ENCODE peak calls at places on chromosomes 5 and 9, in eight cellular contexts. V is breast epithelium, Z is mammary epithelial cell, M is gastrocnemius medialis, J is lower lobe of right lung, Q is colonic mucosa, C is tibial nerve, D is stomach. X is an unnamed sample.

GRCh38 chr5:150573216-150573615 is 65.3 kb downstream of the NDST1 start:
- DNase-seq in V (no peak), Z (no peak), M (no peak), J (no peak), Q (no peak), C (no peak), D (no peak), X (no peak)

GRCh38 chr5:141338538-141339306 is at the start of gene PCDHGA2:
- DNase-seq in V (no peak), Z (peak), M (no peak), J (no peak), Q (no peak), C (no peak), D (no peak), X (no peak)

GRCh38 chr5:170393235-170393634 is 4.1 kb upstream of the KCNMB1 start:
- DNase-seq in V (no peak), Z (no peak), M (no peak), J (no peak), Q (no peak), C (no peak), D (no peak), X (no peak)

GRCh38 chr5:61098251-61098650 is 64.0 kb downstream of the SMIM15 start:
- DNase-seq in V (no peak), Z (no peak), M (no peak), J (no peak), Q (no peak), C (no peak), D (no peak), X (no peak)

GRCh38 chr5:74639538-74640449 is 734 bp downstream of the ENC1 start:
- DNase-seq in V (no peak), Z (no peak), M (peak), J (peak), Q (peak), C (no peak), D (peak), X (peak)

GRCh38 chr9:136403538-136403914 is 3.6 kb upstream of the SNAPC4 start:
- DNase-seq in V (no peak), Z (no peak), M (no peak), J (no peak), Q (no peak), C (no peak), D (no peak), X (peak)

GRCh38 chr9:123658792-123659191 is 271.1 kb downstream of the DENND1A start:
- DNase-seq in V (no peak), Z (no peak), M (no peak), J (no peak), Q (no peak), C (no peak), D (no peak), X (no peak)

GRCh38 chr9:91315191-91315590 is 46.5 kb downstream of the AUH start:
- DNase-seq in V (no peak), Z (no peak), M (no peak), J (no peak), Q (peak), C (no peak), D (peak), X (no peak)

GRCh38 chr9:14277761-14278160 is 36.2 kb downstream of the NFIB start:
- DNase-seq in V (no peak), Z (no peak), M (no peak), J (no peak), Q (no peak), C (no peak), D (no peak), X (no peak)

GRCh38 chr5:142073617-142074405 is 34.8 kb upstream of the NDFIP1 start:
- DNase-seq in V (no peak), Z (no peak), M (no peak), J (no peak), Q (no peak), C (no peak), D (no peak), X (no peak)

DNA sequence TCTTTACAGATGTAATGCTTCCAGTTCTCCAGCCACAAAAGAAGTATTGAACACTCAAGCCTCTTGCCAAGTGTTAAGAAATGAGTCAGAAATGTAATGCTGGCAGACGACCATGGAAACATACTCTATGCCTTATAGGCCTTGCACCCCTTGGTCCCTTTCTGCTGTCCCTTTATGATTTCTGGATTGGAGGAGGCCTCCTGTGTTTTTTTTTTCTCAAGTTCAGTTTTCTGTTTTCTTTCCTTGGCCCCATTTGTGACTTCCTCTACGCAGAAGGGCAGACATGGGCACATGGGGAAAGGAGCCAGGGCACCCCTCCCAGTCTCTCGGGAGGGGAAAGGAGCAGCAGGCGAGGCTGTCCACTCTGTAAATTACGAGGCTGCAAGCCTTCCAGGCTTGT is 53.4 kb downstream of the SNX18 start:
- DNase-seq in V (no peak), Z (peak), M (no peak), J (no peak), Q (no peak), C (no peak), D (no peak), X (no peak)
- H3K27ac ChIP-seq in V (no peak), Z (no peak), M (no peak), J (no peak), Q (no peak), C (no peak), D (peak), X (no peak)

DNA sequence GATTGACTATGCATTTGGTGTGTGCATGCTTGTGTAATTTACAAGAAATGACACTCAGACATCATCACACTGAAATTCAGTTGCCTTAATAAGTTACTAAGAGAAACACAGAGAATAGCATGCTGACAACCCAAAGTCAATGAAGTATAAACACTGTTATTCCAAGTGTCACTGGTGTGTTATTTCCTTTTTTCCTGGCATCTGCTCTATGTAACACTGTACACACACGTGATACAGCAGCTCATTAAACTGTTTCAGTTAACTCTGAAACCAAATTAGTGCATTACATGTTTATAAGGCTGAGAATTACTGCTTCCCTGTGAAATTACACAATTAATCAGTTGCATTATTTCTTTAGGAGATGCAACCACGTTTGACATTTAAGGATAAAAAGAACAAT is 252.7 kb downstream of the EFNA5 start:
- DNase-seq in V (no peak), Z (no peak), M (no peak), J (no peak), Q (no peak), C (no peak), D (no peak), X (no peak)
- H3K4me3 ChIP-seq in V (no peak), Z (no peak), M (no peak), J (no peak), Q (no peak), C (no peak), D (no peak), X (no peak)

GRCh38 chr9:127204771-127205470 is 59.7 kb upstream of the GARNL3 start:
- DNase-seq in V (no peak), Z (no peak), M (peak), J (no peak), Q (no peak), C (no peak), D (no peak), X (no peak)
- TF ChIP-seq CTCF in V (no peak), Z (no peak), M (peak), J (no peak), Q (no peak), C (peak), D (no peak), X (no peak)

GRCh38 chr5:76472338-76473336 is 69.6 kb downstream of the IQGAP2 start:
- DNase-seq in V (no peak), Z (peak), M (no peak), J (no peak), Q (no peak), C (no peak), D (no peak), X (no peak)
- H3K27ac ChIP-seq in V (no peak), Z (no peak), M (no peak), J (no peak), Q (no peak), C (no peak), D (peak), X (peak)

DNA sequence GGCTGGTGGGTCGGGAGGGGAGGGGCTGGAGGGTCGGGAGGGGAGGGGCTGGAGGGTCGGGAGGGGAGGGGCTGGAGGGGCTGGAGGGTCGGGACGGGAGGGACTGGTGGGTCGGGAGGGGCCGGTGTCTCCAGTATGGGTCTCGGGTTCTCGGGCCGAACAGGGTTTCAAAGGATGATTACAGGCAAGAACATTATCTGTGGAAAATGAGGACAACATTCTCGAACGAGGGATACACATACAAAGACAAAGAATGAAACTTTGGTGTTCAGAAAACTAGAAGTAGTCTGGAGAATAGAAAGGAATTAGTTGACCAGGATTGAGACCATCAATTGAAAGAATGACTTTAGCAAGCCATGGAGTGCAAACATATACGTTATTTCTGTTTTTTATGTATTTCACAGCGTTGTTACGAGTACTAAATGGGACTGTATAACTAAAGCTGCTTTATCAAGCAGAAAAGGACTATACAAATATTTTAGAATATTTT is 360 bp upstream of the ZCCHC10 start:
- DNase-seq in V (no peak), Z (no peak), M (no peak), J (no peak), Q (no peak), C (no peak), D (no peak), X (no peak)
- H3K4me3 ChIP-seq in V (peak), Z (peak), M (peak), J (peak), Q (peak), C (peak), D (peak), X (peak)

DNA sequence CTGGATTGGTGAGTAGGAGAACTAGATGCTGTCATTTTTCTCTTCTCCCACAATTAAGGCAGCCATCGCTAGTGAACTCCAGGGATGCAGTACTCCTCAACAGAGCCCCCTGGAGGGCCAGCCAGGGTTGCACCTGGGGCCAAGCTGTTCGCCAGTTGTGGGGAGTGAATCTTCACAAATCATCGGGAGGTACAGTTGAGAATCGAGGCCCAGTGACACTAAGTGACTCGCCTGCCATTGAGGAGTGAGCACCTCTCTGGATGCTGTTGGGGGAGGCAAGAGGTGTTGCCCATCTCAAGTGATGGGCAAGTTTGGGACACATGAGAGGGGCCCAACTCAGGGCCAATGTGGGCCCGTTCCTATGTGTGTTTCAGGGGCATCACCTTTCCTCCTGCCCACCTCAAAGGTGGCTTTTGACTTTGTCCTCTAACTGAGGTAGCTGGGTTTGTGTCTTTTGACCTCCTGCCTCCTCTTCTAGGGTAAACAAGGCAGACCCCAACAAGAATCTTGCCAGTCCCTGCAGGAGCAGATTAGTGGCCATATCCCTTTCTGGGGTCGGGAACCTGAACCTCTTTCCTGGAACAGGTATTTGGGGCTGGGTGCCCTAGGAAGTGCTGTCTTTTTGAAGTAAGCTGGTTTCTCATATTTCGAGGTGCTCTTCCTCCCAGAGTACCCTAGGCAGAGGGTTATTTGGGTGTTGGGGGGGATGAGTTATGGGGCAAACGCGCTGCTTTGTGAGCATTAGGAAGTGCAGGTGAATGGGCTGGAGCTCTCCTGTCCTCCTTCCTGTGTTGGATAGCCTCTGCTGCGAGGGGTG is 181.2 kb downstream of the MACROH2A1 start:
- DNase-seq in V (peak), Z (no peak), M (no peak), J (no peak), Q (peak), C (no peak), D (no peak), X (peak)
- TF ChIP-seq CTCF in V (no peak), Z (no peak), M (no peak), J (no peak), Q (no peak), C (no peak), D (no peak), X (no peak)

GRCh38 chr5:173850664-173851063 is 37.5 kb upstream of the CPEB4 start:
- DNase-seq in V (no peak), Z (no peak), M (no peak), J (no peak), Q (no peak), C (no peak), D (no peak), X (no peak)

GRCh38 chr5:173851595-173852248 is 36.4 kb upstream of the CPEB4 start:
- DNase-seq in V (no peak), Z (no peak), M (no peak), J (no peak), Q (no peak), C (no peak), D (no peak), X (no peak)

GRCh38 chr5:173855162-173855994 is 32.8 kb upstream of the CPEB4 start:
- DNase-seq in V (no peak), Z (peak), M (no peak), J (no peak), Q (no peak), C (no peak), D (no peak), X (no peak)

GRCh38 chr5:173853370-173854131 is 34.6 kb upstream of the CPEB4 start:
- DNase-seq in V (no peak), Z (no peak), M (no peak), J (no peak), Q (no peak), C (no peak), D (no peak), X (no peak)

DNA sequence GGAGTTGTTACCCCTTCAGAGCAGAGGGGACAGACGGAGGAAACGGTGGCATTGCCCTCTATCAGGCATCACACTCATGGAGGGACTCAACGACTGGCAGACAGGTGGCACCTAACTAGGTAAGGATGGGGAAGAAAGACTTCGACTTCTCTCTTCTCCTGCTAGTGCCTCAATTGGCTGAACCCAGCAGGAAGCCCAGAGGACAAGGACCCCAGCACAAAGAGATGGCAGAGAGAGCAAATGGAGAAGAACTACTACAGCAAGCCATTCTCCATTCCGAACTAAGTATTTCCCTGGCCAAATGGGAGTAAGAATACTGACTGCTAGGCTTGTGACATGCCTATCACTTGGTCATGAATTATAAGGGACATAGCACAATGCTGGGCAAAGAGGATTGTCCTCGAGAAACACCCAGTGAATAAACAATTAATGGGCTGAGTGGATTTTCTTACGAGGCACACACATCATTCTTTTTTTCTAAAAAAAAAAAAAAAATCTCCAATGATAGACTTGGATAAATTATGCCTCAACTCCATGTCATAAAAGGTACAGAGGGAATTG is 35.3 kb upstream of the CPEB4 start:
- DNase-seq in V (no peak), Z (no peak), M (no peak), J (no peak), Q (no peak), C (no peak), D (no peak), X (no peak)
- H3K27ac ChIP-seq in V (no peak), Z (no peak), M (no peak), J (no peak), Q (no peak), C (no peak), D (no peak), X (no peak)

GRCh38 chr9:114909657-114910056 is 20.7 kb downstream of the TNFSF8 start:
- DNase-seq in V (no peak), Z (no peak), M (no peak), J (no peak), Q (no peak), C (no peak), D (no peak), X (no peak)

GRCh38 chr9:114910541-114910940 is 19.9 kb downstream of the TNFSF8 start:
- DNase-seq in V (no peak), Z (no peak), M (no peak), J (no peak), Q (no peak), C (no peak), D (no peak), X (no peak)

GRCh38 chr9:114906922-114907571 is 23.3 kb downstream of the TNFSF8 start:
- DNase-seq in V (no peak), Z (peak), M (no peak), J (no peak), Q (no peak), C (no peak), D (no peak), X (no peak)

GRCh38 chr9:114908104-114908621 is 22.2 kb downstream of the TNFSF8 start:
- DNase-seq in V (peak), Z (peak), M (no peak), J (no peak), Q (peak), C (no peak), D (no peak), X (no peak)

DNA sequence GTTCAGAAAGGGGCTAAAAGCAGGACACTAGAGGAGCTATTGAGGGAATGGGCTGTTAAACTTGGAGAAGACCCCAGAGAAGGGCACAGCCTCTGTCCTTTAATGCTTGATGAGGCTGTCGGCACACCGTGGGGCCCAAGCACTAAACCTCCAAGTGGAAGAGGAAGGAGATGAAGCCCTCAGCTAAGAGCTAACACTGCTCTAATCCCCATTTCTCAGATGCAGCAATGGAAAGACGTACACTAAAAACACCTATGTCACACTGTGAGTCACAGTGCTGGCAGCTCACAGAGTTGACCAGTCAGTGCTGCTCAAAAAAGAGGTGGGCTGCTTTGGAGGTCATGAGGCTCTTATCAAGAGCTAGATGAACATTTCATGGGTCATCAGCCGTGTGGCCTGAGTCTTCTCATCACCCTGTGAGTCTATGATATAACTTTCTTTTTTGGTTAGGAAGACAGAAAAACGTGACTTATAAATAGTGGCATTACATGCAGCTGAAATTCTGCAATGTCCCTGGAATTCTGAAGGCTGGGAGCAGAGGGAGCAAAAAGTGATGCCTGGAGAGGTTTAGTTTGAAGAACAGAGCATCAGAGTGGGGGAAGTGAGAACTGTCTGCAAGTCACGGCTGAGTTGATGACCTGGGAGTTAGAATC is 21.5 kb downstream of the TNFSF8 start:
- DNase-seq in V (no peak), Z (no peak), M (no peak), J (no peak), Q (no peak), C (no peak), D (no peak), X (no peak)
- H3K4me3 ChIP-seq in V (no peak), Z (no peak), M (no peak), J (no peak), Q (no peak), C (no peak), D (no peak), X (no peak)

X was measured in CD8-positive, alpha-beta T cell.